ENCODE peak calls at places on chromosome 20, in eight cellular contexts. R, D, Q, K, N, F, W and O are unnamed samples.

GRCh38 chr20:41287327-41287726 is 30.2 kb downstream of the ZHX3 start:
- DNase-seq in R (no peak), D (no peak), Q (peak), K (peak), N (peak), F (no peak), W (no peak), O (peak)

GRCh38 chr20:41854765-41855164 is 236.6 kb upstream of the CHD6 start:
- DNase-seq in R (no peak), D (no peak), Q (no peak), K (no peak), N (peak), F (no peak), W (peak), O (no peak)

GRCh38 chr20:63433351-63433750 is 39.1 kb downstream of the KCNQ2 start:
- DNase-seq in R (no peak), D (no peak), Q (no peak), K (no peak), N (no peak), F (no peak), W (no peak), O (no peak)

GRCh38 chr20:50398064-50398463 is 112.1 kb upstream of the PTPN1 start:
- DNase-seq in R (no peak), D (no peak), Q (no peak), K (no peak), N (no peak), F (no peak), W (no peak), O (no peak)

GRCh38 chr20:64069614-64070243 is 6.7 kb downstream of the TCEA2 start:
- DNase-seq in R (no peak), D (no peak), Q (no peak), K (no peak), N (peak), F (no peak), W (peak), O (no peak)

GRCh38 chr20:10595985-10596384 is 77.8 kb downstream of the JAG1 start:
- DNase-seq in R (no peak), D (no peak), Q (no peak), K (no peak), N (no peak), F (no peak), W (no peak), O (no peak)

GRCh38 chr20:36197271-36197670 is 39.0 kb upstream of the AAR2 start:
- DNase-seq in R (no peak), D (no peak), Q (no peak), K (no peak), N (peak), F (no peak), W (peak), O (no peak)

GRCh38 chr20:24638546-24639166 is 169.2 kb downstream of the SYNDIG1 start:
- DNase-seq in R (no peak), D (no peak), Q (no peak), K (no peak), N (no peak), F (no peak), W (no peak), O (no peak)

GRCh38 chr20:46004813-46005505 is 3.7 kb upstream of the MMP9 start:
- DNase-seq in R (no peak), D (no peak), Q (no peak), K (no peak), N (peak), F (no peak), W (no peak), O (no peak)

GRCh38 chr20:25148181-25148981 is 47.1 kb upstream of the ENTPD6 start:
- DNase-seq in R (no peak), D (peak), Q (peak), K (peak), N (peak), F (peak), W (no peak), O (peak)

GRCh38 chr20:21505810-21506530 is 7.9 kb downstream of the NKX2-2 start:
- DNase-seq in R (no peak), D (peak), Q (no peak), K (no peak), N (peak), F (peak), W (peak), O (no peak)

GRCh38 chr20:16864069-16864468 is 115.9 kb downstream of the OTOR start:
- DNase-seq in R (no peak), D (no peak), Q (no peak), K (peak), N (peak), F (no peak), W (peak), O (no peak)

GRCh38 chr20:50064640-50065615 is 48.0 kb downstream of the UBE2V1 start:
- DNase-seq in R (no peak), D (no peak), Q (no peak), K (no peak), N (no peak), F (no peak), W (no peak), O (no peak)

GRCh38 chr20:618980-619379 is 8.9 kb upstream of the TCF15 start:
- DNase-seq in R (no peak), D (no peak), Q (no peak), K (no peak), N (no peak), F (no peak), W (no peak), O (no peak)

GRCh38 chr20:20786428-20786827 is 74.0 kb upstream of the RALGAPA2 start:
- DNase-seq in R (no peak), D (no peak), Q (no peak), K (no peak), N (no peak), F (no peak), W (no peak), O (no peak)

GRCh38 chr20:51750037-51750769 is 18.0 kb downstream of the ATP9A start:
- DNase-seq in R (peak), D (no peak), Q (peak), K (peak), N (peak), F (no peak), W (peak), O (peak)

GRCh38 chr20:16701296-16701695 is 28.5 kb upstream of the SNRPB2 start:
- DNase-seq in R (no peak), D (no peak), Q (no peak), K (no peak), N (no peak), F (peak), W (no peak), O (no peak)

GRCh38 chr20:31712564-31713311 is 9.9 kb downstream of the BCL2L1 start:
- DNase-seq in R (peak), D (no peak), Q (peak), K (no peak), N (peak), F (no peak), W (peak), O (peak)

GRCh38 chr20:58995461-58996225 is 11.4 kb downstream of the CTSZ start:
- DNase-seq in R (no peak), D (no peak), Q (no peak), K (no peak), N (peak), F (no peak), W (peak), O (no peak)

GRCh38 chr20:1775117-1775516 is 117.5 kb upstream of the SIRPG start:
- DNase-seq in R (peak), D (no peak), Q (no peak), K (no peak), N (peak), F (no peak), W (peak), O (no peak)

GRCh38 chr20:15889073-15889923 is 684.0 kb downstream of the KIF16B start:
- DNase-seq in R (no peak), D (no peak), Q (no peak), K (no peak), N (no peak), F (no peak), W (no peak), O (no peak)

GRCh38 chr20:50663095-50663821 is 28.1 kb downstream of the RIPOR3 start:
- DNase-seq in R (no peak), D (no peak), Q (no peak), K (no peak), N (peak), F (no peak), W (peak), O (no peak)

GRCh38 chr20:34368547-34368946 is 5.5 kb downstream of the ITCH start:
- DNase-seq in R (no peak), D (no peak), Q (no peak), K (no peak), N (no peak), F (no peak), W (no peak), O (no peak)

GRCh38 chr20:44884907-44885391 is 556 bp upstream of the YWHAB start:
- DNase-seq in R (no peak), D (no peak), Q (no peak), K (no peak), N (no peak), F (no peak), W (no peak), O (no peak)

GRCh38 chr20:59623583-59623982 is 19.2 kb downstream of the PHACTR3 start:
- DNase-seq in R (no peak), D (no peak), Q (no peak), K (no peak), N (no peak), F (no peak), W (no peak), O (no peak)

GRCh38 chr20:12166053-12166717 is 248.5 kb downstream of the BTBD3 start:
- DNase-seq in R (peak), D (no peak), Q (peak), K (peak), N (peak), F (no peak), W (no peak), O (peak)

GRCh38 chr20:3797592-3798404 is 1.7 kb downstream of the CDC25B start:
- DNase-seq in R (no peak), D (no peak), Q (no peak), K (no peak), N (no peak), F (peak), W (no peak), O (no peak)

GRCh38 chr20:11965602-11966001 is 47.9 kb downstream of the BTBD3 start:
- DNase-seq in R (no peak), D (no peak), Q (no peak), K (no peak), N (no peak), F (no peak), W (peak), O (no peak)

GRCh38 chr20:50308513-50309279 is 118.1 kb downstream of the CEBPB start:
- DNase-seq in R (peak), D (no peak), Q (peak), K (peak), N (peak), F (no peak), W (peak), O (peak)

GRCh38 chr20:3970016-3970415 is 45.3 kb downstream of the RNF24 start:
- DNase-seq in R (no peak), D (no peak), Q (no peak), K (no peak), N (no peak), F (no peak), W (no peak), O (no peak)

GRCh38 chr20:21149344-21149743 is 23.5 kb downstream of the KIZ start:
- DNase-seq in R (no peak), D (no peak), Q (no peak), K (no peak), N (no peak), F (no peak), W (no peak), O (no peak)